ENCODE peak calls at places on chromosomes 16 and 17, in eight cellular contexts. N is KBM-7; P is kidney; Q is NT2/D1; G is psoas muscle; R is activated CD8-positive, alpha-beta memory T cell treated with anti-CD3 and anti-CD28 coated beads, Interleukin-2, amount 50 U/mL, for 4 hours; C is stimulated activated CD4-positive, alpha-beta T cell treated with anti-CD3 and anti-CD28 coated beads, TNF-alpha, amount 100 ng/mL, for 24 hours; D is iPS-NIHi11. U is an unnamed sample.

GRCh38 chr17:66354981-66355380 is 52.6 kb downstream of the PRKCA start:
- DNase-seq in N (no peak), P (no peak), Q (no peak), G (no peak), R (no peak), C (no peak), D (no peak), U (no peak)

GRCh38 chr16:51490866-51491265 is 339.8 kb upstream of the SALL1 start:
- DNase-seq in N (no peak), P (no peak), Q (no peak), G (no peak), R (no peak), C (no peak), D (no peak), U (no peak)

GRCh38 chr17:496761-497586 is 144.4 kb upstream of the RPH3AL start:
- DNase-seq in N (no peak), P (no peak), Q (no peak), G (no peak), R (no peak), C (no peak), D (no peak), U (no peak)

GRCh38 chr17:29007456-29008455 is 1.9 kb upstream of the SEZ6 start:
- DNase-seq in N (no peak), P (no peak), Q (no peak), G (no peak), R (no peak), C (no peak), D (no peak), U (no peak)

GRCh38 chr17:82203920-82204319 is 8.7 kb downstream of the CCDC57 start:
- DNase-seq in N (no peak), P (no peak), Q (no peak), G (no peak), R (no peak), C (no peak), D (no peak), U (peak)

GRCh38 chr17:48492401-48493298 is 38.2 kb downstream of the HOXB1 start:
- DNase-seq in N (peak), P (peak), Q (no peak), G (peak), R (peak), C (no peak), D (peak), U (peak)

GRCh38 chr17:78618264-78619066 is 41.3 kb upstream of the DNAH17 start:
- DNase-seq in N (no peak), P (peak), Q (no peak), G (peak), R (no peak), C (no peak), D (no peak), U (no peak)

GRCh38 chr16:57759131-57759530 is 23.6 kb downstream of the KATNB1 start:
- DNase-seq in N (no peak), P (peak), Q (no peak), G (peak), R (no peak), C (no peak), D (no peak), U (no peak)

GRCh38 chr16:89922477-89922883 is 662 bp upstream of the TUBB3 start:
- DNase-seq in N (peak), P (peak), Q (no peak), G (peak), R (peak), C (no peak), D (peak), U (peak)

GRCh38 chr16:68786685-68787418 is 49.8 kb downstream of the CDH1 start:
- DNase-seq in N (no peak), P (no peak), Q (no peak), G (no peak), R (no peak), C (no peak), D (no peak), U (no peak)

GRCh38 chr16:57091990-57092785 is at the start of gene CPNE2:
- DNase-seq in N (peak), P (peak), Q (no peak), G (peak), R (no peak), C (peak), D (peak), U (peak)

GRCh38 chr17:2137342-2138098 is 82.6 kb downstream of the HIC1 start:
- DNase-seq in N (no peak), P (no peak), Q (peak), G (peak), R (no peak), C (no peak), D (peak), U (no peak)

GRCh38 chr16:47644166-47644565 is 183.0 kb downstream of the PHKB start:
- DNase-seq in N (peak), P (no peak), Q (no peak), G (no peak), R (no peak), C (no peak), D (no peak), U (no peak)

GRCh38 chr17:79960788-79961522 is 74.7 kb downstream of the TBC1D16 start:
- DNase-seq in N (no peak), P (no peak), Q (no peak), G (no peak), R (no peak), C (no peak), D (no peak), U (no peak)

GRCh38 chr17:50807675-50808074 is 27.7 kb upstream of the WFIKKN2 start:
- DNase-seq in N (no peak), P (no peak), Q (no peak), G (no peak), R (no peak), C (no peak), D (no peak), U (no peak)

GRCh38 chr16:84048306-84048705 is 5.7 kb upstream of the SLC38A8 start:
- DNase-seq in N (no peak), P (peak), Q (no peak), G (no peak), R (no peak), C (no peak), D (no peak), U (no peak)

GRCh38 chr17:42485680-42486079 is 27.0 kb downstream of the ATP6V0A1 start:
- DNase-seq in N (no peak), P (no peak), Q (no peak), G (no peak), R (no peak), C (no peak), D (no peak), U (no peak)

GRCh38 chr16:47229651-47230050 is 85.9 kb upstream of the NETO2 start:
- DNase-seq in N (no peak), P (no peak), Q (no peak), G (no peak), R (no peak), C (no peak), D (no peak), U (no peak)

U was measured in SK-N-SH.